ENCODE peak calls at places on chromosomes 3 and 15, in four cellular contexts. R is astrocyte of the spinal cord, B is astrocyte, P is SW480. Q is an unnamed sample.

GRCh38 chr3:188796122-188796631 is 375.6 kb upstream of the TPRG1 start:
- DNase-seq in R (peak), B (peak), P (no peak), Q (peak)

GRCh38 chr3:195526492-195526891 is 16.6 kb downstream of the PPP1R2 start:
- DNase-seq in R (no peak), B (no peak), P (no peak), Q (no peak)

GRCh38 chr15:57727031-57727430 is 20.5 kb downstream of the POLR2M start:
- DNase-seq in R (no peak), B (peak), P (no peak), Q (peak)

GRCh38 chr15:58396181-58396580 is 35.6 kb upstream of the LIPC start:
- DNase-seq in R (peak), B (peak), P (no peak), Q (peak)

GRCh38 chr3:22113453-22113852 is 362.4 kb upstream of the ZNF385D start:
- DNase-seq in R (no peak), B (peak), P (no peak), Q (no peak)

GRCh38 chr15:64019764-64020163 is 26.5 kb downstream of the DAPK2 start:
- DNase-seq in R (no peak), B (no peak), P (no peak), Q (no peak)

GRCh38 chr15:85128636-85129035 is 147.0 kb downstream of the PDE8A start:
- DNase-seq in R (no peak), B (peak), P (no peak), Q (no peak)

GRCh38 chr3:55701997-55702396 is 214.9 kb upstream of the WNT5A start:
- DNase-seq in R (peak), B (peak), P (no peak), Q (no peak)

GRCh38 chr3:152595975-152596832 is 238.7 kb upstream of the P2RY1 start:
- DNase-seq in R (peak), B (peak), P (no peak), Q (no peak)

GRCh38 chr15:40310993-40311392 is 3.3 kb upstream of the PLCB2 start:
- DNase-seq in R (no peak), B (no peak), P (no peak), Q (no peak)

GRCh38 chr15:55240125-55240760 is 43.5 kb upstream of the RSL24D1 start:
- DNase-seq in R (no peak), B (no peak), P (no peak), Q (no peak)

GRCh38 chr3:145767909-145768308 is 393.1 kb downstream of the PLOD2 start:
- DNase-seq in R (peak), B (no peak), P (peak), Q (no peak)

GRCh38 chr3:63405882-63406281 is 127.8 kb downstream of the SYNPR start:
- DNase-seq in R (no peak), B (no peak), P (no peak), Q (no peak)

GRCh38 chr3:14170569-14171159 is 7.7 kb downstream of the XPC start:
- DNase-seq in R (peak), B (peak), P (peak), Q (peak)

GRCh38 chr3:41223691-41224090 is 24.4 kb downstream of the CTNNB1 start:
- DNase-seq in R (no peak), B (no peak), P (no peak), Q (no peak)

GRCh38 chr15:92541197-92542190 is 114.1 kb downstream of the FAM174B start:
- DNase-seq in R (peak), B (peak), P (no peak), Q (no peak)

GRCh38 chr3:151037746-151038145 is 47.7 kb upstream of the MED12L start:
- DNase-seq in R (peak), B (peak), P (peak), Q (peak)

GRCh38 chr3:184737641-184738518 is 26.0 kb upstream of the MAGEF1 start:
- DNase-seq in R (peak), B (peak), P (peak), Q (peak)

GRCh38 chr3:53837331-53837730 is 8.9 kb downstream of the CHDH start:
- DNase-seq in R (no peak), B (no peak), P (peak), Q (no peak)

GRCh38 chr15:82923744-82924143 is 28.8 kb downstream of the HOMER2 start:
- DNase-seq in R (no peak), B (no peak), P (no peak), Q (no peak)

GRCh38 chr3:141052570-141053069 is 1.5 kb downstream of the SPSB4 start:
- DNase-seq in R (no peak), B (no peak), P (no peak), Q (no peak)

GRCh38 chr3:20043825-20044224 is 3.6 kb downstream of the KAT2B start:
- DNase-seq in R (no peak), B (no peak), P (no peak), Q (no peak)